ENCODE peak calls at places on chromosomes 6 and 20, in seven cellular contexts. Q is GM23338, K is mucosa of descending colon, G is breast epithelium, F is AG04450, I is tibial nerve, P is dorsolateral prefrontal cortex. C is an unnamed sample.

GRCh38 chr6:125132058-125132457 is 21.5 kb upstream of the TPD52L1 start:
- DNase-seq in Q (no peak), K (no peak), G (no peak), F (no peak), I (no peak), P (no peak), C (no peak)

GRCh38 chr20:40933758-40934157 is 94.9 kb upstream of the TOP1 start:
- DNase-seq in Q (no peak), K (no peak), G (no peak), F (no peak), I (no peak), P (no peak), C (no peak)

GRCh38 chr20:9889270-9889981 is 50.5 kb upstream of the PAK5 start:
- DNase-seq in Q (no peak), K (no peak), G (no peak), F (no peak), I (no peak), P (no peak), C (no peak)

GRCh38 chr20:32737371-32738223 is 5.7 kb downstream of the COMMD7 start:
- DNase-seq in Q (no peak), K (no peak), G (no peak), F (peak), I (no peak), P (no peak), C (peak)

GRCh38 chr20:17584684-17585083 is 14.8 kb downstream of the DSTN start:
- DNase-seq in Q (no peak), K (no peak), G (no peak), F (no peak), I (no peak), P (no peak), C (no peak)

GRCh38 chr6:104642871-104643270 is 216.8 kb downstream of the HACE1 start:
- DNase-seq in Q (no peak), K (no peak), G (no peak), F (no peak), I (no peak), P (no peak), C (no peak)

GRCh38 chr20:58231678-58232077 is 3.2 kb upstream of the ANKRD60 start:
- DNase-seq in Q (peak), K (no peak), G (no peak), F (no peak), I (no peak), P (no peak), C (no peak)

GRCh38 chr6:46221221-46221793 is 50.5 kb upstream of the ENPP5 start:
- DNase-seq in Q (peak), K (peak), G (no peak), F (no peak), I (no peak), P (no peak), C (peak)

GRCh38 chr6:149938571-149939462 is 3.0 kb upstream of the ULBP2 start:
- DNase-seq in Q (no peak), K (no peak), G (no peak), F (no peak), I (no peak), P (no peak), C (no peak)

GRCh38 chr6:151502499-151502898 is 8.7 kb downstream of the CCDC170 start:
- DNase-seq in Q (no peak), K (no peak), G (no peak), F (no peak), I (no peak), P (no peak), C (no peak)

GRCh38 chr20:34703573-34704176 is 469 bp upstream of the TP53INP2 start:
- DNase-seq in Q (peak), K (peak), G (peak), F (no peak), I (no peak), P (no peak), C (no peak)

GRCh38 chr20:49420292-49420691 is 62.2 kb downstream of the KCNB1 start:
- DNase-seq in Q (no peak), K (peak), G (peak), F (no peak), I (no peak), P (no peak), C (no peak)

GRCh38 chr20:8912731-8913130 is 156.2 kb upstream of the PLCB4 start:
- DNase-seq in Q (no peak), K (no peak), G (no peak), F (no peak), I (no peak), P (peak), C (no peak)

GRCh38 chr6:136718486-136718885 is 73.8 kb downstream of the MAP3K5 start:
- DNase-seq in Q (no peak), K (no peak), G (no peak), F (no peak), I (no peak), P (no peak), C (no peak)

GRCh38 chr6:122735618-122736017 is 43.9 kb upstream of the FABP7 start:
- DNase-seq in Q (no peak), K (no peak), G (no peak), F (no peak), I (no peak), P (no peak), C (no peak)

GRCh38 chr6:123841067-123841896 is 37.6 kb downstream of the NKAIN2 start:
- DNase-seq in Q (no peak), K (no peak), G (no peak), F (no peak), I (no peak), P (no peak), C (no peak)

GRCh38 chr6:158232445-158233213 is 64.5 kb downstream of the GTF2H5 start:
- DNase-seq in Q (peak), K (peak), G (peak), F (no peak), I (no peak), P (peak), C (peak)

GRCh38 chr6:155313602-155314091 is 637 bp downstream of the TFB1M start:
- DNase-seq in Q (no peak), K (peak), G (no peak), F (no peak), I (no peak), P (no peak), C (no peak)

GRCh38 chr6:43730634-43731033 is 39.4 kb upstream of the VEGFA start:
- DNase-seq in Q (no peak), K (no peak), G (no peak), F (no peak), I (no peak), P (no peak), C (no peak)

GRCh38 chr20:57934007-57934805 is 224.4 kb upstream of the PMEPA1 start:
- DNase-seq in Q (no peak), K (peak), G (no peak), F (no peak), I (no peak), P (no peak), C (no peak)

GRCh38 chr20:14617123-14617522 is 279.7 kb upstream of the FLRT3 start:
- DNase-seq in Q (no peak), K (no peak), G (no peak), F (no peak), I (no peak), P (no peak), C (no peak)

GRCh38 chr6:116011520-116011919 is 49.2 kb downstream of the FRK start:
- DNase-seq in Q (no peak), K (peak), G (peak), F (no peak), I (no peak), P (no peak), C (no peak)

DNA sequence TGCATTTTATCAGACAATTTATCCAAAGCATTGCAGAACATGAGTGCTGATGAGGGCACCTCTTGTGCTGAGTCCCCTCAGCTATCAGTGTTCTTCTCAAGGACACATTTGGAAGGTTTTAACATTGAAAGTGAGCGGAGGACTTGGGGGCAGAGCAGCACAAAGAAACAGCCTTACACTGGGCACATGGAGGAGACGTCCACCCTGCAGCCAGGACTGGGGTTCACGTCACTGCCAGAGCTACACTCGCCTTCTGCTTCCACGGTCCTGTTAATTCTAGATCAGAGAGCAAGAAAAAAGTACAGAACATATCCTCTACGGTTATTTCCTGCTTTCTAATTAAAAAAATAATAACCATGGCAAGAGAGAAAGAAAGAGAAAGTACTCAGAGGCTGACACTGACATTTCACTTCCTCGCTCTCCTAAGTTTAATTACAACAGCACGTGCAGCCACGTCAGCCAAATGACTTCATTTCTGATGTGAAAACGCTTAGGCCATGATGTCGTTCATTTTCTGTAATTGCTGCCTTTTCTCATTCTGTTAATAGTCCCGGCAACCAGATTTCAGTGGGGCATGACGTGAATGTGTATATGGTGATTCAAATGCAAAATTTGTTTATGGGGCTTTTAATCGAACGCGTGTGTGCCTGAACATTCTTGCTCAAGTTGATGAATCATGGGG is 5.1 kb downstream of the PRND start:
- DNase-seq in Q (no peak), K (peak), G (no peak), F (peak), I (no peak), P (peak), C (peak)
- TF ChIP-seq CTCF in Q (no peak), K (no peak), G (no peak), F (no peak), I (no peak), P (no peak), C (no peak)

GRCh38 chr6:42103753-42104094 is 38.7 kb downstream of the C6orf132 start:
- DNase-seq in Q (no peak), K (no peak), G (no peak), F (no peak), I (no peak), P (no peak), C (no peak)

GRCh38 chr6:42105714-42106662 is 36.4 kb downstream of the C6orf132 start:
- DNase-seq in Q (no peak), K (no peak), G (no peak), F (no peak), I (no peak), P (no peak), C (no peak)

GRCh38 chr6:42104095-42104806 is 38.2 kb downstream of the C6orf132 start:
- DNase-seq in Q (peak), K (peak), G (no peak), F (no peak), I (peak), P (no peak), C (no peak)

GRCh38 chr6:42106663-42107023 is 35.8 kb downstream of the C6orf132 start:
- DNase-seq in Q (no peak), K (no peak), G (no peak), F (no peak), I (no peak), P (no peak), C (no peak)

DNA sequence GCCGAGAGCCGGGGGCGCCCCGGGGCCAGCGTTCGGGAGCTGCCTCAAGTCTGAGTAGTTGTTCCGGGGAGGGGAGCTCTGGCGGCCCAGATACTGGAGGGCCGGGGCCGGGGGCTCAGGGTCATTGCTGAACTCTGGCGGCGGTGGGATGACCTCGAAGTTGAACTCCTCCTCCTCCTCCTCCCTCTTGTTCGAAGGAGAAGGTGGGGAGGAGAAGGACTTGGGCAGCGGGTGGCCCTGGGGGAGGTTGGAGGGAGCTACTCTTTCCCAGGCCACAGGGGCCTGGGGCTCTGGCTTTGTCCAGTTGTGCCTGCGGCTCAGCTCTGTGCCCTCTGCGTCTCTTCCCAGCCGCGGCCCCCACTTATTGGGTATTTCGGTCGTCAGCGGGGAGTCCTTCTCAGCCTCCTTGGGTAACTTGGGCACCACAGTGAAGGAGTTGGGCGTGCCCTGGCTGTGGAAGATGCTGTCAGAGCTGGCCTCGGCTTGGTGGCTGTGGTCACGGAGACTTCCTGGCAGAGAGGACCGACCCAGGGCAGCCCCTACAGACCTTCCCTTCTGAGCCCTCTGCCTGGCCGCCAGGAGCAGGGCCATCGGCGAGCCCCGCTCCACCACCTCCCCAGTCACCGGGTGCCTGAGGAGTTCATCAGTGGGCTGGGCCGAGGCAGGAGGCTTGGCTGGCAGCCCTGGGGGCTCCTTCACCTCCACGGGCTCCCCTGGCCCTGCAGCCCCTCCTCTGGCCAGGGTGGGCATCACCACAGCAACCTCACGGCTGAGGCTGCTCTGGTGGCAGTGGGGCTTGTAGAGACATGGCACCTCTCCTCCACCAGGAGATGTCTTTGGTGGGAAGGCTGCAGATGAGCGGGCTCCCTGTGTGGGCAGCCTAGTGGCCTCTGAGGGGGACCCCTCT is 37.4 kb downstream of the C6orf132 start:
- DNase-seq in Q (peak), K (no peak), G (no peak), F (no peak), I (no peak), P (no peak), C (no peak)
- TF ChIP-seq CTCF in Q (peak), K (no peak), G (no peak), F (no peak), I (no peak), P (no peak), C (no peak)

GRCh38 chr6:108179741-108180140 is 13.9 kb downstream of the NR2E1 start:
- DNase-seq in Q (peak), K (no peak), G (no peak), F (no peak), I (no peak), P (no peak), C (no peak)
- TF ChIP-seq CTCF in Q (no peak), K (no peak), G (no peak), F (no peak), I (no peak), P (no peak), C (no peak)

GRCh38 chr6:143740213-143740612 is 62.4 kb downstream of the PHACTR2 start:
- DNase-seq in Q (no peak), K (no peak), G (no peak), F (no peak), I (no peak), P (no peak), C (no peak)
- TF ChIP-seq CTCF in Q (no peak), K (no peak), G (no peak), F (no peak), I (no peak), P (no peak), C (no peak)

GRCh38 chr20:25285091-25285647 is 37.3 kb downstream of the PYGB start:
- DNase-seq in Q (peak), K (no peak), G (peak), F (no peak), I (peak), P (peak), C (no peak)
- TF ChIP-seq CTCF in Q (peak), K (no peak), G (no peak), F (no peak), I (no peak), P (peak), C (peak)

GRCh38 chr6:56570434-56571359 is 72.0 kb downstream of the DST start:
- DNase-seq in Q (peak), K (no peak), G (no peak), F (no peak), I (no peak), P (no peak), C (peak)
- TF ChIP-seq CTCF in Q (peak), K (no peak), G (peak), F (peak), I (peak), P (peak), C (peak)

GRCh38 chr6:112216699-112217551 is 37.4 kb downstream of the LAMA4 start:
- DNase-seq in Q (no peak), K (no peak), G (no peak), F (peak), I (no peak), P (no peak), C (peak)

GRCh38 chr6:112222111-112222726 is 32.1 kb downstream of the LAMA4 start:
- DNase-seq in Q (no peak), K (no peak), G (no peak), F (peak), I (no peak), P (no peak), C (peak)

GRCh38 chr6:112215901-112216300 is 38.5 kb downstream of the LAMA4 start:
- DNase-seq in Q (no peak), K (no peak), G (no peak), F (no peak), I (no peak), P (no peak), C (no peak)

GRCh38 chr6:112221561-112221960 is 32.8 kb downstream of the LAMA4 start:
- DNase-seq in Q (no peak), K (no peak), G (no peak), F (no peak), I (no peak), P (no peak), C (no peak)

GRCh38 chr6:112218563-112218962 is 35.8 kb downstream of the LAMA4 start:
- DNase-seq in Q (no peak), K (no peak), G (no peak), F (no peak), I (peak), P (no peak), C (no peak)
- TF ChIP-seq CTCF in Q (no peak), K (no peak), G (no peak), F (no peak), I (no peak), P (no peak), C (no peak)

GRCh38 chr20:60101894-60102281 is 143.7 kb downstream of the CDH26 start:
- DNase-seq in Q (no peak), K (no peak), G (no peak), F (no peak), I (no peak), P (no peak), C (no peak)
- TF ChIP-seq CTCF in Q (no peak), K (no peak), G (no peak), F (no peak), I (no peak), P (no peak), C (no peak)

C was measured in HFFc6.